ENCODE peak calls at places on chromosomes 13 and 19, in nine cellular contexts. One of them, this sample, is unnamed.

GRCh38 chr19:4635763-4636135 is 3.6 kb upstream of the TNFAIP8L1 start:
- DNase-seq in HCT116: no peak
- DNase-seq in IMR-90: no peak
- DNase-seq in pancreas: no peak
- DNase-seq in cardiac muscle cell: no peak
- DNase-seq in transverse colon: no peak
- DNase-seq in fibroblast of pulmonary artery: no peak
- DNase-seq in lower leg skin: no peak
- DNase-seq in skeletal muscle cell: no peak
- DNase-seq in this sample: no peak

GRCh38 chr13:82330499-82330898 is 1551.8 kb downstream of the SLITRK1 start:
- DNase-seq in HCT116: no peak
- DNase-seq in IMR-90: no peak
- DNase-seq in pancreas: no peak
- DNase-seq in cardiac muscle cell: peak; percentile 24
- DNase-seq in transverse colon: no peak
- DNase-seq in fibroblast of pulmonary artery: peak; percentile 44
- DNase-seq in lower leg skin: no peak
- DNase-seq in skeletal muscle cell: no peak
- DNase-seq in this sample: no peak

GRCh38 chr19:44647144-44647543 is 3.4 kb downstream of the PVR start:
- DNase-seq in HCT116: no peak
- DNase-seq in IMR-90: no peak
- DNase-seq in pancreas: peak; percentile 58
- DNase-seq in cardiac muscle cell: no peak
- DNase-seq in transverse colon: no peak
- DNase-seq in fibroblast of pulmonary artery: no peak
- DNase-seq in lower leg skin: no peak
- DNase-seq in skeletal muscle cell: no peak
- DNase-seq in this sample: peak; percentile 44

GRCh38 chr19:8578642-8579265 is 1.5 kb upstream of the MYO1F start:
- DNase-seq in HCT116: peak; percentile 47
- DNase-seq in IMR-90: peak; percentile 53
- DNase-seq in pancreas: peak; percentile 87
- DNase-seq in cardiac muscle cell: peak; percentile 74
- DNase-seq in transverse colon: peak; percentile 85
- DNase-seq in fibroblast of pulmonary artery: peak; percentile 72
- DNase-seq in lower leg skin: peak; percentile 77
- DNase-seq in skeletal muscle cell: no peak
- DNase-seq in this sample: peak; percentile 47

GRCh38 chr19:29529646-29530548 is 4.1 kb downstream of the VSTM2B start:
- DNase-seq in HCT116: no peak
- DNase-seq in IMR-90: no peak
- DNase-seq in pancreas: peak; percentile 63
- DNase-seq in cardiac muscle cell: no peak
- DNase-seq in transverse colon: no peak
- DNase-seq in fibroblast of pulmonary artery: no peak
- DNase-seq in lower leg skin: no peak
- DNase-seq in skeletal muscle cell: no peak
- DNase-seq in this sample: no peak

GRCh38 chr19:17259118-17259780 is 5.3 kb downstream of the USHBP1 start:
- DNase-seq in HCT116: no peak
- DNase-seq in IMR-90: no peak
- DNase-seq in pancreas: no peak
- DNase-seq in cardiac muscle cell: peak; percentile 36
- DNase-seq in transverse colon: no peak
- DNase-seq in fibroblast of pulmonary artery: no peak
- DNase-seq in lower leg skin: no peak
- DNase-seq in skeletal muscle cell: no peak
- DNase-seq in this sample: no peak

GRCh38 chr19:17721821-17722220 is 2.5 kb downstream of the MAP1S start:
- DNase-seq in HCT116: no peak
- DNase-seq in IMR-90: peak; percentile 13
- DNase-seq in pancreas: no peak
- DNase-seq in cardiac muscle cell: no peak
- DNase-seq in transverse colon: no peak
- DNase-seq in fibroblast of pulmonary artery: peak; percentile 34
- DNase-seq in lower leg skin: peak; percentile 29
- DNase-seq in skeletal muscle cell: no peak
- DNase-seq in this sample: peak; percentile 24

GRCh38 chr19:40284251-40284500 is 969 bp downstream of the AKT2 start:
- DNase-seq in HCT116: no peak
- DNase-seq in IMR-90: no peak
- DNase-seq in pancreas: no peak
- DNase-seq in cardiac muscle cell: no peak
- DNase-seq in transverse colon: no peak
- DNase-seq in fibroblast of pulmonary artery: no peak
- DNase-seq in lower leg skin: no peak
- DNase-seq in skeletal muscle cell: no peak
- DNase-seq in this sample: no peak

GRCh38 chr13:63420685-63421084 is 2005.0 kb upstream of the PCDH20 start:
- DNase-seq in HCT116: no peak
- DNase-seq in IMR-90: no peak
- DNase-seq in pancreas: no peak
- DNase-seq in cardiac muscle cell: no peak
- DNase-seq in transverse colon: no peak
- DNase-seq in fibroblast of pulmonary artery: no peak
- DNase-seq in lower leg skin: no peak
- DNase-seq in skeletal muscle cell: no peak
- DNase-seq in this sample: no peak

GRCh38 chr13:58399263-58399662 is 767.7 kb downstream of the PCDH17 start:
- DNase-seq in HCT116: no peak
- DNase-seq in IMR-90: no peak
- DNase-seq in pancreas: no peak
- DNase-seq in cardiac muscle cell: no peak
- DNase-seq in transverse colon: no peak
- DNase-seq in fibroblast of pulmonary artery: no peak
- DNase-seq in lower leg skin: no peak
- DNase-seq in skeletal muscle cell: no peak
- DNase-seq in this sample: no peak

GRCh38 chr19:6011206-6011605 is 33.3 kb upstream of the RANBP3 start:
- DNase-seq in HCT116: no peak
- DNase-seq in IMR-90: no peak
- DNase-seq in pancreas: peak; percentile 42
- DNase-seq in cardiac muscle cell: no peak
- DNase-seq in transverse colon: no peak
- DNase-seq in fibroblast of pulmonary artery: no peak
- DNase-seq in lower leg skin: no peak
- DNase-seq in skeletal muscle cell: no peak
- DNase-seq in this sample: no peak

GRCh38 chr13:33752631-33753030 is 65.3 kb upstream of the RFC3 start:
- DNase-seq in HCT116: no peak
- DNase-seq in IMR-90: no peak
- DNase-seq in pancreas: no peak
- DNase-seq in cardiac muscle cell: no peak
- DNase-seq in transverse colon: no peak
- DNase-seq in fibroblast of pulmonary artery: no peak
- DNase-seq in lower leg skin: no peak
- DNase-seq in skeletal muscle cell: peak; percentile 4
- DNase-seq in this sample: no peak

GRCh38 chr13:72514141-72514540 is 213.3 kb downstream of the MZT1 start:
- DNase-seq in HCT116: no peak
- DNase-seq in IMR-90: no peak
- DNase-seq in pancreas: no peak
- DNase-seq in cardiac muscle cell: peak; percentile 28
- DNase-seq in transverse colon: no peak
- DNase-seq in fibroblast of pulmonary artery: peak; percentile 45
- DNase-seq in lower leg skin: no peak
- DNase-seq in skeletal muscle cell: peak; percentile 32
- DNase-seq in this sample: no peak

GRCh38 chr13:45863716-45864590 is 12.4 kb upstream of the SIAH3 start:
- DNase-seq in HCT116: no peak
- DNase-seq in IMR-90: no peak
- DNase-seq in pancreas: no peak
- DNase-seq in cardiac muscle cell: no peak
- DNase-seq in transverse colon: no peak
- DNase-seq in fibroblast of pulmonary artery: no peak
- DNase-seq in lower leg skin: no peak
- DNase-seq in skeletal muscle cell: no peak
- DNase-seq in this sample: no peak

GRCh38 chr13:76903544-76904162 is 17.4 kb upstream of the KCTD12 start:
- DNase-seq in HCT116: peak; percentile 69
- DNase-seq in IMR-90: peak; percentile 80
- DNase-seq in pancreas: no peak
- DNase-seq in cardiac muscle cell: peak; percentile 87
- DNase-seq in transverse colon: peak; percentile 65
- DNase-seq in fibroblast of pulmonary artery: peak; percentile 91
- DNase-seq in lower leg skin: peak; percentile 68
- DNase-seq in skeletal muscle cell: no peak
- DNase-seq in this sample: no peak

GRCh38 chr13:95298971-95299627 is 2.2 kb downstream of the ABCC4 start:
- DNase-seq in HCT116: peak; percentile 36
- DNase-seq in IMR-90: peak; percentile 94
- DNase-seq in pancreas: no peak
- DNase-seq in cardiac muscle cell: peak; percentile 65
- DNase-seq in transverse colon: no peak
- DNase-seq in fibroblast of pulmonary artery: peak; percentile 72
- DNase-seq in lower leg skin: no peak
- DNase-seq in skeletal muscle cell: peak; percentile 68
- DNase-seq in this sample: no peak

DNA sequence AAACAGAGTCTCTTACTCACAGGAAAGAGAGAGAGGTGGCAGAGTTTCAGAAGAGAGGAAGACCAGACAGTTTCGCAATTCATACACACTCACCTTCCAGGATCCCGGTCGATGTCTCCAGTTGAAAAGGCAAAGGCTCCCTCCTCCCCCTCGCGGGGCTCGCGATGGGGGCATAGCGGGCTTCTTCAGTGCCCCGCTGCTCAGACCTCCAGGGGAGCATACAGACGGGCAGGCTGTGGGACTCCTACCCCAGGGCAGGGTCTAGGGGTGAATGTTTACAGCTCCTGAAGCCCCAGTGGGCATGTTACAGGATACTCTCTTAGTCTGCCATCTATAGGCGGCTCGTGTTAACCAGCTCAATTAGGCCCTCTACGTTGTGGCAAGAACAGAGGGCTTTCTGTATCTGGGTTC is 139.2 kb downstream of the SLITRK5 start:
- DNase-seq in HCT116: no peak
- DNase-seq in IMR-90: no peak
- DNase-seq in pancreas: peak; percentile 29
- DNase-seq in cardiac muscle cell: no peak
- DNase-seq in transverse colon: no peak
- DNase-seq in fibroblast of pulmonary artery: no peak
- DNase-seq in lower leg skin: no peak
- DNase-seq in skeletal muscle cell: no peak
- DNase-seq in this sample: no peak
- H3K4me3 ChIP-seq in HCT116: no peak overlapping the region
- H3K4me3 ChIP-seq in IMR-90: no peak overlapping the region
- H3K4me3 ChIP-seq in pancreas: no peak overlapping the region
- H3K4me3 ChIP-seq in cardiac muscle cell: no peak overlapping the region
- H3K4me3 ChIP-seq in transverse colon: no peak overlapping the region
- H3K4me3 ChIP-seq in fibroblast of pulmonary artery: no peak overlapping the region
- H3K4me3 ChIP-seq in lower leg skin: no peak overlapping the region
- H3K4me3 ChIP-seq in skeletal muscle cell: no peak overlapping the region
- H3K4me3 ChIP-seq in this sample: no peak overlapping the region

GRCh38 chr19:20124879-20125278 is 42.1 kb upstream of the ZNF486 start:
- DNase-seq in HCT116: no peak
- DNase-seq in IMR-90: no peak
- DNase-seq in pancreas: peak; percentile 17
- DNase-seq in cardiac muscle cell: no peak
- DNase-seq in transverse colon: no peak
- DNase-seq in fibroblast of pulmonary artery: no peak
- DNase-seq in lower leg skin: no peak
- DNase-seq in skeletal muscle cell: no peak
- DNase-seq in this sample: no peak
- H3K4me3 ChIP-seq in HCT116: no peak overlapping the region
- H3K4me3 ChIP-seq in IMR-90: no peak overlapping the region
- H3K4me3 ChIP-seq in pancreas: no peak overlapping the region
- H3K4me3 ChIP-seq in cardiac muscle cell: no peak overlapping the region
- H3K4me3 ChIP-seq in transverse colon: no peak overlapping the region
- H3K4me3 ChIP-seq in fibroblast of pulmonary artery: no peak overlapping the region
- H3K4me3 ChIP-seq in lower leg skin: no peak overlapping the region
- H3K4me3 ChIP-seq in skeletal muscle cell: no peak overlapping the region
- H3K4me3 ChIP-seq in this sample: no peak overlapping the region

GRCh38 chr13:51841732-51842131 is 3.2 kb downstream of the TMEM272 start:
- DNase-seq in HCT116: no peak
- DNase-seq in IMR-90: no peak
- DNase-seq in pancreas: no peak
- DNase-seq in cardiac muscle cell: no peak
- DNase-seq in transverse colon: no peak
- DNase-seq in fibroblast of pulmonary artery: no peak
- DNase-seq in lower leg skin: no peak
- DNase-seq in skeletal muscle cell: no peak
- DNase-seq in this sample: no peak

GRCh38 chr13:51844862-51845573 is at the start of gene TMEM272:
- DNase-seq in HCT116: peak; percentile 23
- DNase-seq in IMR-90: peak; percentile 11
- DNase-seq in pancreas: peak; percentile 86
- DNase-seq in cardiac muscle cell: peak; percentile 60
- DNase-seq in transverse colon: peak; percentile 48
- DNase-seq in fibroblast of pulmonary artery: peak; percentile 45
- DNase-seq in lower leg skin: no peak
- DNase-seq in skeletal muscle cell: no peak
- DNase-seq in this sample: no peak

GRCh38 chr13:51845574-51846318 is 769 bp upstream of the TMEM272 start:
- DNase-seq in HCT116: no peak
- DNase-seq in IMR-90: no peak
- DNase-seq in pancreas: no peak
- DNase-seq in cardiac muscle cell: no peak
- DNase-seq in transverse colon: no peak
- DNase-seq in fibroblast of pulmonary artery: no peak
- DNase-seq in lower leg skin: no peak
- DNase-seq in skeletal muscle cell: no peak
- DNase-seq in this sample: no peak

GRCh38 chr13:51840917-51841316 is 4.1 kb downstream of the TMEM272 start:
- DNase-seq in HCT116: no peak
- DNase-seq in IMR-90: no peak
- DNase-seq in pancreas: no peak
- DNase-seq in cardiac muscle cell: no peak
- DNase-seq in transverse colon: no peak
- DNase-seq in fibroblast of pulmonary artery: no peak
- DNase-seq in lower leg skin: no peak
- DNase-seq in skeletal muscle cell: no peak
- DNase-seq in this sample: no peak

DNA sequence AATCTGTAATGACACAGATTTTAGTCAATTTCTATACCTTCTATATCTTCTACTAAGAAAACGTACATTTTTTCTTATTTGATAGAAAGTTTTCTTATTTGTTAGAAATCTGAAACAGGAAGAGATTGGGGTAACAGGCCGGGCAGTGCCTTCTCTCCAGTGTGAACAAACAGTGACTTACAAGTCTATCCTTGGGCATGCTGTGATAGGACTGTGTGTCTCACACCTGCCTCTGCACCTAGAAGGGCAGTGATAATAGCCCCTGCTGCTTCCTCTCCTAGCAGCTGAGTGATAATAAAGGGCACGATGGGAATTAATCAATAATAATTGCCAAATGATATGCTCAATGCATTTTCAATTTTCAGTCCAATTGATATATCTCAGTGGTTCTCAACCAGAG is 1.4 kb downstream of the TMEM272 start:
- DNase-seq in HCT116: no peak
- DNase-seq in IMR-90: no peak
- DNase-seq in pancreas: no peak
- DNase-seq in cardiac muscle cell: no peak
- DNase-seq in transverse colon: no peak
- DNase-seq in fibroblast of pulmonary artery: no peak
- DNase-seq in lower leg skin: no peak
- DNase-seq in skeletal muscle cell: no peak
- DNase-seq in this sample: no peak
- H3K4me3 ChIP-seq in HCT116: no peak overlapping the region
- H3K4me3 ChIP-seq in IMR-90: no peak overlapping the region
- H3K4me3 ChIP-seq in pancreas: no peak overlapping the region
- H3K4me3 ChIP-seq in cardiac muscle cell: no peak overlapping the region
- H3K4me3 ChIP-seq in transverse colon: no peak overlapping the region
- H3K4me3 ChIP-seq in fibroblast of pulmonary artery: no peak overlapping the region
- H3K4me3 ChIP-seq in lower leg skin: no peak overlapping the region
- H3K4me3 ChIP-seq in skeletal muscle cell: no peak overlapping the region
- H3K4me3 ChIP-seq in this sample: no peak overlapping the region

GRCh38 chr19:658916-659839 is 3.8 kb downstream of the RNF126 start:
- DNase-seq in HCT116: no peak
- DNase-seq in IMR-90: no peak
- DNase-seq in pancreas: peak; percentile 74
- DNase-seq in cardiac muscle cell: peak; percentile 29
- DNase-seq in transverse colon: peak; percentile 54
- DNase-seq in fibroblast of pulmonary artery: no peak
- DNase-seq in lower leg skin: peak; percentile 78
- DNase-seq in skeletal muscle cell: no peak
- DNase-seq in this sample: no peak
- H3K4me3 ChIP-seq in HCT116: no peak overlapping the region
- H3K4me3 ChIP-seq in IMR-90: no peak overlapping the region
- H3K4me3 ChIP-seq in pancreas: no peak overlapping the region
- H3K4me3 ChIP-seq in cardiac muscle cell: no peak overlapping the region
- H3K4me3 ChIP-seq in transverse colon: no peak overlapping the region
- H3K4me3 ChIP-seq in fibroblast of pulmonary artery: no peak overlapping the region
- H3K4me3 ChIP-seq in lower leg skin: no peak overlapping the region
- H3K4me3 ChIP-seq in skeletal muscle cell: no peak overlapping the region
- H3K4me3 ChIP-seq in this sample: no peak overlapping the region

This sample was measured in gastrocnemius medialis.